ENCODE peak calls at places on chromosome 14, in seven cellular contexts. P is OCI-LY7, Q is AG09319, V is iPS-NIHi11, G is ureter, S is GM23248, K is HuH-7.5. A is an unnamed sample.

GRCh38 chr14:68733086-68733621 is 59.7 kb downstream of the ZFP36L1 start:
- DNase-seq in V (no peak), G (no peak), S (no peak), P (no peak), K (no peak), Q (no peak), A (no peak)

GRCh38 chr14:75426332-75427125 is 1.3 kb upstream of the JDP2 start:
- DNase-seq in V (no peak), K (no peak), P (peak), Q (no peak), G (no peak), S (no peak), A (no peak)

GRCh38 chr14:103819503-103820307 is 27.7 kb downstream of the PPP1R13B start:
- DNase-seq in Q (peak), P (no peak), G (peak), S (peak), K (no peak), V (peak), A (no peak)

GRCh38 chr14:36767603-36768281 is 106.1 kb downstream of the PAX9 start:
- DNase-seq in V (peak), Q (no peak), K (no peak), P (no peak), S (peak), G (no peak), A (no peak)

GRCh38 chr14:100669468-100669867 is 57.2 kb upstream of the DLK1 start:
- DNase-seq in V (no peak), K (no peak), P (no peak), G (no peak), S (no peak), Q (no peak), A (no peak)

GRCh38 chr14:104106471-104106991 is 21.0 kb downstream of the ASPG start:
- DNase-seq in V (no peak), S (no peak), P (no peak), Q (no peak), K (no peak), G (no peak), A (no peak)

GRCh38 chr14:70188608-70189540 is at the start of gene SLC8A3:
- DNase-seq in P (no peak), G (no peak), S (peak), Q (peak), K (peak), V (peak), A (no peak)

GRCh38 chr14:72863216-72864006 is 30.5 kb downstream of the DPF3 start:
- DNase-seq in V (no peak), S (peak), Q (peak), K (no peak), P (no peak), G (no peak), A (no peak)

GRCh38 chr14:34179723-34180122 is 228.8 kb upstream of the EGLN3 start:
- DNase-seq in S (no peak), V (no peak), G (peak), Q (no peak), K (no peak), P (no peak), A (no peak)

GRCh38 chr14:87628129-87628528 is 364.9 kb downstream of the GALC start:
- DNase-seq in P (no peak), Q (no peak), K (no peak), S (peak), V (peak), G (peak), A (no peak)

GRCh38 chr14:73058923-73059311 is 583 bp downstream of the RBM25 start:
- DNase-seq in K (peak), G (no peak), V (peak), P (peak), S (peak), Q (no peak), A (peak)

A was measured in effector memory CD8-positive, alpha-beta T cell.